ENCODE peak calls at places on chromosomes 7 and 10, in five cellular contexts. L, S, J, Y and W are unnamed samples.

GRCh38 chr10:76649723-76650127 is 987.9 kb downstream of the KCNMA1 start:
- DNase-seq in L (no peak), S (no peak), J (no peak), Y (no peak), W (peak; percentile 32)

GRCh38 chr10:46020871-46021553 is 9.4 kb downstream of the NCOA4 start:
- DNase-seq in L (no peak), S (no peak), J (no peak), Y (no peak), W (no peak)

GRCh38 chr7:92460109-92460508 is 12.8 kb downstream of the GATAD1 start:
- DNase-seq in L (no peak), S (no peak), J (no peak), Y (peak; percentile 36), W (no peak)

GRCh38 chr7:131385039-131385605 is 57.4 kb downstream of the MKLN1 start:
- DNase-seq in L (no peak), S (no peak), J (no peak), Y (no peak), W (no peak)

GRCh38 chr7:22074961-22075360 is 129.3 kb upstream of the CDCA7L start:
- DNase-seq in L (no peak), S (no peak), J (no peak), Y (no peak), W (no peak)

GRCh38 chr10:7593068-7593467 is 73.7 kb downstream of the ITIH5 start:
- DNase-seq in L (no peak), S (peak; percentile 10), J (no peak), Y (no peak), W (no peak)

GRCh38 chr7:151438864-151439601 is 908 bp downstream of the CRYGN start:
- DNase-seq in L (no peak), S (no peak), J (no peak), Y (no peak), W (no peak)

GRCh38 chr7:130486963-130487324 is 4.9 kb upstream of the MEST start:
- DNase-seq in L (no peak), S (peak; percentile 51), J (no peak), Y (peak; percentile 34), W (no peak)

GRCh38 chr7:46809886-46810285 is 772.0 kb downstream of the TNS3 start:
- DNase-seq in L (no peak), S (no peak), J (no peak), Y (no peak), W (no peak)

GRCh38 chr10:71067098-71067760 is 145.1 kb upstream of the UNC5B start:
- DNase-seq in L (no peak), S (no peak), J (no peak), Y (no peak), W (no peak)

DNA sequence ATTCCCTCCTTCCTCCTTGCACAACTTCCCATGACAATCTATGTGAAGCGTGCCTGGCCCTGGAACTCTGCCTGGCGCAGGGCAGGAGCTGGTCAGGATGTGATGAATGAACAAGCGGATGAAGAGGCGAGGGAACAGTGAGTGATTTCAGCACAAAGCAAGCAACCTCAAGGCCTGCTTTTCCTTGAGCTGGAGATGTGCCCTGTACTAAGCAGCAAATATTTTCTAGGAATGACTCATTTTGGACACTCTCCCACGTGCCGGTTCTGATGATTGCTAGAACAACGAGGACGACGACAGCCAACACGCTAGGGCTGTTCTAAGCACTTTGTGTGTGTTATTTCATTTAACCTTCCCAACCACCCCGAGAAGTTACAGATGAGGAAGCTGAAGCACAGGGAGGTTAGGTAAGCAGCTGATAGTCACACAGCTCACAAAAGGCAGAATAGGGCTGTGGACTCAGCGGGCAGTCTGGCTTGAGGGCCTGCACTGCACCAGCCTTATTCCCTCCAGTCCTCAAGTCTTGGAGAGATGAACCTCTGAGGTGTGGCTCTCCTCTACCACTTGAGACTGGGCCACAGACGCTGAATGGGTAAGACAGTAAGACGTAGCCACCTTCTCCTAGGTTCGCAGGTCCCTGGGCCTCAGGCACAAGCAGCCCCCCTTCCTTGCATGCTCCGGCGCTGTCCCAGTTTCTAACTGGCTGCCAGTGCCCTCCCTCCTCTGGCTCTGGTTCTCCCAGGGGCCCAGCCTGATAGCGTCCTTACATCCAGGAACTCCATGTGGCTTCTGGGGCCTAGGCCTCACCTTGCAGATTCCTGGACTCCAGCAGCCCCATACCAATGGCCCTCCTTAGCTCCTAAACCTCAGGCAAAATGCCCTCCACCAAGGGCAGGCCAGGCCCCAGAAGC is 59.0 kb downstream of the YKT6 start:
- DNase-seq in L (no peak), S (no peak), J (no peak), Y (peak; percentile 63), W (no peak)
- H3K27ac ChIP-seq in L (peak overlapping the region; percentile 72), S (no peak overlapping the region), J (no peak overlapping the region), Y (peak overlapping the region; percentile 95), W (peak overlapping the region; percentile 64)

GRCh38 chr10:88045544-88046415 is 182.4 kb downstream of the PTEN start:
- DNase-seq in L (no peak), S (no peak), J (no peak), Y (no peak), W (no peak)
- H3K27ac ChIP-seq in L (peak overlapping the region; percentile 46), S (no peak overlapping the region), J (no peak overlapping the region), Y (no peak overlapping the region), W (no peak overlapping the region)

DNA sequence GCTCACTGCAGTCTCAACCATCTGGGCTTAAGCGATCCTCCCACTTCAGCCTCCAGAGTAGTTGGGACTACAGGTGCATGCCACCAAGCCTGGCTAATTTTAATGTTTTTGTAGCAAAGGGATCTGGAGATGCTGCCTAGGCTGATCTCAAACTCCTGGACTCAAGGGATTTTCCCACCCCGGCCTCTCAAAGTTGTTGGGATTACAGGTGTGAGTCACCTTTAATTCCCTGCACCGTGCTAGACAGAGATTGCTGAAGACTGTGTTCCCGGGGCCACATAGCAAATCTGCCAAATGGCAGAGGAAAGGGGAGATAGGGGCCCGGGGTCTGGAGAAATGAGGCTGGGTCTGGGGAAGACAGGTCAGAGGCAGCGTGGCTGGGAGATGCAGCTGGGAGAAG is 20.6 kb upstream of the PSMG3 start:
- DNase-seq in L (no peak), S (no peak), J (no peak), Y (no peak), W (no peak)
- H3K27ac ChIP-seq in L (no peak overlapping the region), S (no peak overlapping the region), J (no peak overlapping the region), Y (no peak overlapping the region), W (no peak overlapping the region)

DNA sequence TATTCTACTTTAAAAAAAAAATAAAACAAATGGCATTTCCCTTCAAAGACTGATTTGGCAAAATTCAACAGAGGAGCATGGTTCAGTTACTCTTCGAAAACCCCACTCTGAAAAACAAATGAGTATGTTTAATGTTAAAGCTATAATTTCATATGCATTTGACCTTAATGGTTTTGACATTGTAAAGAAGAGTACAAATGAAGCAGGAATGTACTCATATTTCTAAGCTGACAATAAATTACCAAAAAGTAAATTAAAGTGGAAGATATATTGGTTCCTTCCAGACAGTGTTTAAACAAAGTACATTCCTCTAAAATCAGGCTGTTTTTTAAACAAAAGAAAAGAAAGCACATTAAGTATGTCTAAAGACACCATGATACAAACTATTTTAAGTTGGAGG is 16.4 kb downstream of the RGS10 start:
- DNase-seq in L (no peak), S (no peak), J (no peak), Y (no peak), W (no peak)
- H3K27ac ChIP-seq in L (no peak overlapping the region), S (no peak overlapping the region), J (no peak overlapping the region), Y (no peak overlapping the region), W (no peak overlapping the region)

GRCh38 chr10:121551210-121551609 is 47.0 kb downstream of the FGFR2 start:
- DNase-seq in L (no peak), S (no peak), J (no peak), Y (no peak), W (no peak)

GRCh38 chr10:121556448-121556847 is 41.8 kb downstream of the FGFR2 start:
- DNase-seq in L (no peak), S (no peak), J (no peak), Y (no peak), W (no peak)

GRCh38 chr10:121552746-121553145 is 45.5 kb downstream of the FGFR2 start:
- DNase-seq in L (no peak), S (no peak), J (no peak), Y (no peak), W (no peak)

GRCh38 chr10:121553455-121553854 is 44.8 kb downstream of the FGFR2 start:
- DNase-seq in L (no peak), S (no peak), J (no peak), Y (peak; percentile 15), W (no peak)

DNA sequence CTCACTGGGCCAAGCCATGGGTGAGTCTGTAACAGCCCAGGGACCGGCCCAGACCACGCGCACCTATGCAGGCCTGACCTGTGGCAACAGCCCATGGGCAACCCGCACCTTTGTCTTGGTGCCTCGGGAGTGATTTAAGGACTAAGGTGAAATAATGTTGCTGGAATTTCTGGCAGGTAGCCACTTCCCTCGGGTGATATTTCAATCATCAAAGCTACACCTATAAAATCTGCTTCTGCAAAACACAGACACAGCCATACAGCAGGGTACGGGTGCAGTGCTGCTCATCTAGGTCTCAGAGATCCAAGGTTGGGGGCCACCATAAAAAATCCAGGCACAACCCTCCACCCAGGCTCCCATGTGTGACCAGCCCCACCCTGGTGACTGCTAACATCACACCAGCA is 44.4 kb downstream of the FGFR2 start:
- DNase-seq in L (no peak), S (no peak), J (no peak), Y (peak; percentile 86), W (peak; percentile 29)
- H3K27ac ChIP-seq in L (no peak overlapping the region), S (no peak overlapping the region), J (no peak overlapping the region), Y (peak overlapping the region; percentile 46), W (peak overlapping the region; percentile 67)